ENCODE peak calls at places on chromosome X, in five cellular contexts. D, H, K, W and L are unnamed samples.

GRCh38 chrX:154738013-154738738 is 12.7 kb downstream of the GAB3 start:
- DNase-seq in W (no peak), D (peak), H (no peak), K (no peak), L (no peak)

GRCh38 chrX:72477787-72478186 is 94.9 kb downstream of the HDAC8 start:
- DNase-seq in K (no peak), H (no peak), W (no peak), D (no peak), L (no peak)

GRCh38 chrX:54423161-54423888 is 16.9 kb upstream of the TSR2 start:
- DNase-seq in D (no peak), H (no peak), W (no peak), K (peak), L (no peak)

GRCh38 chrX:66677430-66677829 is 38.6 kb upstream of the EDA2R start:
- DNase-seq in K (no peak), H (no peak), D (peak), W (no peak), L (no peak)

GRCh38 chrX:81304545-81304944 is 102.6 kb downstream of the SH3BGRL start:
- DNase-seq in W (no peak), D (no peak), H (no peak), K (no peak), L (no peak)

GRCh38 chrX:30635630-30636029 is 17.6 kb upstream of the GK start:
- DNase-seq in W (no peak), H (no peak), D (no peak), K (no peak), L (no peak)

GRCh38 chrX:39777623-39778025 is 320.1 kb downstream of the BCOR start:
- DNase-seq in H (no peak), D (no peak), W (no peak), K (no peak), L (no peak)

GRCh38 chrX:103549920-103550319 is 30.6 kb upstream of the RAB40A start:
- DNase-seq in D (no peak), K (no peak), H (no peak), W (no peak), L (no peak)

GRCh38 chrX:135632353-135632752 is 81.1 kb upstream of the CT45A1 start:
- DNase-seq in W (peak), K (no peak), D (no peak), H (no peak), L (peak)

GRCh38 chrX:39335447-39336235 is 534.4 kb downstream of the MID1IP1 start:
- DNase-seq in D (no peak), H (no peak), K (no peak), W (no peak), L (no peak)

GRCh38 chrX:43025806-43026205 is 247.8 kb upstream of the PPP1R2C start:
- DNase-seq in H (no peak), K (no peak), W (no peak), D (no peak), L (no peak)

GRCh38 chrX:22237479-22237878 is 35.2 kb upstream of the CBLL2 start:
- DNase-seq in D (peak), H (no peak), K (no peak), W (no peak), L (no peak)

GRCh38 chrX:112642349-112642748 is 37.4 kb downstream of the LHFPL1 start:
- DNase-seq in W (no peak), K (peak), D (peak), H (peak), L (peak)

GRCh38 chrX:1582686-1583437 is 8.5 kb upstream of the AKAP17A start:
- DNase-seq in D (no peak), H (no peak), K (no peak), W (peak), L (peak)

GRCh38 chrX:19792412-19792811 is 95.0 kb downstream of the SH3KBP1 start:
- DNase-seq in K (no peak), H (no peak), W (no peak), D (no peak), L (no peak)

GRCh38 chrX:109347618-109348017 is 134.3 kb downstream of the GUCY2F start:
- DNase-seq in K (no peak), W (no peak), D (peak), H (no peak), L (no peak)

GRCh38 chrX:38991656-38992558 is 190.6 kb downstream of the MID1IP1 start:
- DNase-seq in H (no peak), W (no peak), D (no peak), K (no peak), L (no peak)

GRCh38 chrX:108033890-108034289 is 11.0 kb upstream of the VSIG1 start:
- DNase-seq in H (no peak), D (no peak), K (no peak), W (no peak), L (no peak)

GRCh38 chrX:102832661-102833060 is 104.4 kb upstream of the RAB40AL start:
- DNase-seq in K (no peak), D (peak), W (no peak), H (peak), L (no peak)

GRCh38 chrX:68634649-68635227 is 12.7 kb upstream of the STARD8 start:
- DNase-seq in H (no peak), K (no peak), D (no peak), W (no peak), L (no peak)

GRCh38 chrX:122625239-122625638 is 558.8 kb upstream of the GRIA3 start:
- DNase-seq in W (no peak), H (no peak), D (no peak), K (no peak), L (no peak)
- TF ChIP-seq CTCF in W (no peak), H (no peak), D (no peak), K (no peak), L (no peak)

DNA sequence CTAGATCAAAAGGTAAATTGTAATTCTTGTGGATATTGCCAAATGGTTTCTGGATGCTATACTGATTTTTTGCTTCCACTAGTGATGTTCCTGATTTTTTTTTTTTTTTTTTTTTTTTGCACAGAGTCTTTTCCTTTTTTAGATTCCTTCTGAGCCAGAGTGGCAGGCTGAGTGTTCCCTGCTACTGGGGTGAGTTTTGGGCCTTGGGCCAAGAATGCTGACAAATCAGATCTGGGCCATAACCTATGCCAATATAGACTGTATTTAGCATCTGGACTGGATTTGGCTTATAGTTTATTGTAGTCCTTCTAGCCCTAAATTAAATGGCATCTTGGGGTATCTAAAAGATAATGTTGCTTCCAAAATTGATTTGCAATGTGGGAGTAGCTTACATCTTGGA is 52.8 kb downstream of the REPS2 start:
- DNase-seq in H (peak), K (no peak), D (no peak), W (no peak), L (no peak)
- TF ChIP-seq CTCF in H (no peak), K (no peak), D (no peak), W (no peak), L (no peak)

GRCh38 chrX:33336783-33337182 is 125.4 kb upstream of the DMD start:
- DNase-seq in D (peak), W (no peak), H (peak), K (no peak), L (no peak)
- TF ChIP-seq CTCF in D (peak), W (no peak), H (peak), K (no peak), L (no peak)

DNA sequence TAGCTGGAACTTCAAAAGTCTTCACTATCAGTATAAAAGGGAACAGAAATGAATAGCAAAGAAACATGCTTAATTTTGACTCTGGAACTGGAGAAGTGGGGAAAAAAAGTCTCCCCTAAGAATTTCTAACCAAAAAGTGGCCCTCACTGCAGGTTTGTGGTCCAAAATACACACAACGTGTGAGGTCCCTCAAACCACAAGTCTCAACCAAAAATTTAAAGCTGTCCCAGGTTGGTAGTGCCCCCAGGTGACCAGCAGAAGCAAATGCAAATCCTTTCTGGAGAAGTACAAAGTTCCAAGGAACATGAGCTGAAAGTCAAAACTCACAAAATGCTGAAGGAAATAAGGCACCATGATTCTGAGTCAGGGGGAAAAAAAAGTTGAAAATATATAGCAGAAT is 23.6 kb upstream of the VAMP7 start:
- DNase-seq in H (no peak), K (no peak), W (no peak), D (no peak), L (no peak)
- TF ChIP-seq CTCF in H (no peak), K (no peak), W (no peak), D (peak), L (no peak)

DNA sequence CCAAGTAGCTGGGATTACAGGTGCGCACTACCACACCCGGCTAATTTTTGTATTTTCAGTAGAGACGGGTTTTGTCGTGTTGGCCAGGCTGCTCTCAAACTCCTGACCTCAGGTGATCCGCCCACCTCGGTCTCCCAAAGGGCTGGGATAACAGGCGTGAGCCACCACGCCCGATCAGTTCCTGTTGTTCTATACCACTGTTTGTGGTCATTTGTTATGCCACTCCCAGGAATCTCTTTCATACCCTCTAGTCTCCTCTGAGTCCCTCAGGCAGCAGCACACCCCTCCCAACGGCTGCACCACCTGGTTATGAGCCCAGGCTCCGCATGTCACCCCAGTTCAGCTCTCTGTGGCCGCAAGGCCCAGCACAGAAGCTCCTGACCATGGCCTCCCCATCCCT is 17.5 kb upstream of the CD99 start:
- DNase-seq in H (no peak), K (no peak), D (no peak), W (no peak), L (no peak)
- TF ChIP-seq CTCF in H (no peak), K (no peak), D (no peak), W (no peak), L (no peak)

DNA sequence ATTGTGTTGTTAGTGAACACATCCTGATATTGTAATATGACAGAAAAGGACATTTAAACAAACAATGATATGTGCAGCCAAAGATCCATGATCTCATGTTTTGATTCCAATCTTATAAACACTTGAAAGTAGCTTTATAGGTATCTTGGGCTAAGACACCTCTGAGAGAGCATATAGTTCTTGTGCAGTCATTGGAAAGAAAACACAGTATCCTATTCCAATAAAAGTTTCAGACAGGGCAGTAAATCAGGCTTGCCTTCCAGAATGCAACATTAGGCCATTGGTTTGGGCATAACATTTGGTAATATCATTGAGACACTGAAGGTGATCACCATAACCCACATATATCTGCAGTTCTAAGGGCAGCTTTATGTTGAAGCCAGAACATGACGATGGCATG is 188.3 kb upstream of the HCCS start:
- DNase-seq in W (no peak), K (no peak), D (no peak), H (no peak), L (no peak)
- TF ChIP-seq CTCF in W (no peak), K (no peak), D (no peak), H (no peak), L (no peak)

GRCh38 chrX:14964500-14964899 is 91.3 kb downstream of the MOSPD2 start:
- DNase-seq in K (no peak), W (no peak), D (peak), H (no peak), L (no peak)
- TF ChIP-seq CTCF in K (no peak), W (no peak), D (peak), H (peak), L (no peak)

GRCh38 chrX:129655547-129656248 is 942 bp upstream of the APLN start:
- DNase-seq in W (no peak), K (peak), H (no peak), D (no peak), L (peak)
- TF ChIP-seq CTCF in W (peak), K (no peak), H (no peak), D (no peak), L (no peak)

GRCh38 chrX:150765782-150766350 is 72.7 kb downstream of the MTMR1 start:
- DNase-seq in H (no peak), D (no peak), K (no peak), W (no peak), L (no peak)

GRCh38 chrX:150767475-150768131 is 74.4 kb downstream of the MTMR1 start:
- DNase-seq in K (no peak), D (peak), W (no peak), H (no peak), L (no peak)

GRCh38 chrX:150767045-150767395 is 73.8 kb downstream of the MTMR1 start:
- DNase-seq in K (no peak), W (no peak), H (no peak), D (no peak), L (no peak)

GRCh38 chrX:150765237-150765636 is 72.0 kb downstream of the MTMR1 start:
- DNase-seq in K (no peak), D (no peak), H (no peak), W (no peak), L (no peak)

DNA sequence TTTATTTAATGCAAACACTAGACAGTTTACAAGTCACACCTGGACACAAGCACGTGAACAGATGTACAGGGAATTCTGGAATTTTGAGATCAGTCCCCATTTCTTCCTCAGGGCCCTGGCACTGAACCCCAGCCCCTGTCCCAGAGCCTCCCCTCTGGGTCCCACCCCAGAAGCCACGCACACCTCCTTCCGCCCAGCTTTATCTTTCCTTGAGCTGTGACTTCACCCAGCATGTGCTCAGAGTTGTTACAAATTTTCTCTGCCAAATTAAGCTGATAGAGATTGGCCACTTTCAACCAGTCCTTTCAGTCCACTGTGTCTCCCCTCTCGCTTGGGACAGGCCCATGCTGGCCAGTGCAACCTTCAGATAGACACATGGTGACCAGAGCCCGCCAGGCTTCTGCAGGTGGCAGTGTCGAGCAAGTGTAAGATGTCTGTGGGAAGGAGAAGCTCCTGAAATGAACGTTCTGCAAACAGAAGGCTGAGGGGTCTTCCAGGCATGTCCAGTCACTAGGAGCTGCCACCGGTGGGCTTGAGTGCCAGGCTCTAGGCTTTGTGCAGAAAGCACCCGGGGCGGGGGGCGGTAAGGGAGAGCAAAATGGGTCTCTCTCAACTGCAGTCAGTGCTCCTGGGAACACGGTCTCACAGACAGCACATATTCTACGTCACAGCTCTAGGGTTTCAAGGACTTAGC is 73.3 kb downstream of the MTMR1 start:
- DNase-seq in K (no peak), D (no peak), H (no peak), W (no peak), L (no peak)
- TF ChIP-seq CTCF in K (no peak), D (peak), H (no peak), W (no peak), L (no peak)

GRCh38 chrX:25191403-25191802 is 175.6 kb upstream of the ARX start:
- DNase-seq in D (no peak), K (peak), H (no peak), W (no peak), L (no peak)
- TF ChIP-seq CTCF in D (peak), K (no peak), H (no peak), W (peak), L (no peak)